ENCODE peak calls at places on chromosomes 6 and 20, in nine cellular contexts. V is brain microvascular endothelial cell, W is colonic mucosa, Q is transverse colon, I is uterus, L is stomach, N is endothelial cell of umbilical vein, E is H1, S is cardiac muscle cell. X is an unnamed sample.

GRCh38 chr20:38842558-38842981 is 37.1 kb downstream of the PPP1R16B start:
- DNase-seq in V (no peak), W (no peak), Q (peak; percentile 73), I (no peak), L (peak; percentile 35), N (peak; percentile 37), E (no peak), S (no peak), X (no peak)

GRCh38 chr6:15129872-15130271 is 116.0 kb upstream of the JARID2 start:
- DNase-seq in V (no peak), W (no peak), Q (no peak), I (no peak), L (no peak), N (no peak), E (no peak), S (no peak), X (no peak)

GRCh38 chr6:34248198-34248726 is 544 bp downstream of the SMIM29 start:
- DNase-seq in V (no peak), W (peak; percentile 77), Q (peak; percentile 75), I (peak; percentile 75), L (peak; percentile 52), N (peak; percentile 40), E (no peak), S (no peak), X (peak; percentile 85)

GRCh38 chr20:24781061-24781980 is 167.7 kb upstream of the CST7 start:
- DNase-seq in V (no peak), W (no peak), Q (no peak), I (no peak), L (no peak), N (no peak), E (no peak), S (peak; percentile 33), X (peak; percentile 48)

GRCh38 chr20:8005575-8006366 is 13.8 kb downstream of the TMX4 start:
- DNase-seq in V (no peak), W (no peak), Q (no peak), I (no peak), L (no peak), N (no peak), E (no peak), S (no peak), X (no peak)

GRCh38 chr20:17935186-17935585 is 33.4 kb downstream of the SNX5 start:
- DNase-seq in V (no peak), W (no peak), Q (no peak), I (no peak), L (no peak), N (no peak), E (no peak), S (no peak), X (no peak)

GRCh38 chr20:38152175-38153010 is 12.7 kb downstream of the TGM2 start:
- DNase-seq in V (peak; percentile 82), W (peak; percentile 82), Q (peak; percentile 80), I (peak; percentile 79), L (peak; percentile 79), N (peak; percentile 97), E (no peak), S (no peak), X (peak; percentile 85)

GRCh38 chr6:13452346-13453171 is 34.8 kb downstream of the GFOD1 start:
- DNase-seq in V (no peak), W (no peak), Q (no peak), I (no peak), L (no peak), N (no peak), E (no peak), S (no peak), X (no peak)

GRCh38 chr20:21514553-21515251 is 838 bp upstream of the NKX2-2 start:
- DNase-seq in V (no peak), W (no peak), Q (no peak), I (no peak), L (no peak), N (no peak), E (no peak), S (no peak), X (no peak)

GRCh38 chr6:89794324-89794723 is 25.3 kb downstream of the MDN1 start:
- DNase-seq in V (no peak), W (no peak), Q (no peak), I (no peak), L (no peak), N (no peak), E (no peak), S (no peak), X (no peak)

GRCh38 chr6:14466278-14466677 is 348.7 kb downstream of the CD83 start:
- DNase-seq in V (no peak), W (no peak), Q (no peak), I (no peak), L (no peak), N (no peak), E (no peak), S (no peak), X (no peak)

GRCh38 chr6:35275861-35276260 is 16.3 kb downstream of the ZNF76 start:
- DNase-seq in V (no peak), W (no peak), Q (no peak), I (no peak), L (no peak), N (no peak), E (no peak), S (no peak), X (no peak)

GRCh38 chr6:17101422-17102257 is at the start of gene STMND1:
- DNase-seq in V (no peak), W (peak; percentile 91), Q (peak; percentile 83), I (peak; percentile 41), L (peak; percentile 59), N (peak; percentile 17), E (no peak), S (peak; percentile 45), X (no peak)

GRCh38 chr6:84641076-84641475 is 123.3 kb downstream of the TBX18 start:
- DNase-seq in V (no peak), W (no peak), Q (no peak), I (no peak), L (no peak), N (peak; percentile 87), E (no peak), S (no peak), X (no peak)

GRCh38 chr6:115896538-115897129 is 164.1 kb downstream of the FRK start:
- DNase-seq in V (peak; percentile 17), W (no peak), Q (no peak), I (no peak), L (no peak), N (peak; percentile 37), E (no peak), S (peak; percentile 49), X (no peak)

GRCh38 chr20:44020406-44021148 is 105.9 kb downstream of the TOX2 start:
- DNase-seq in V (no peak), W (no peak), Q (no peak), I (no peak), L (no peak), N (no peak), E (peak; percentile 15), S (no peak), X (no peak)

GRCh38 chr6:25889877-25890853 is 16.1 kb upstream of the SLC17A3 start:
- DNase-seq in V (peak; percentile 32), W (peak; percentile 57), Q (peak; percentile 20), I (no peak), L (no peak), N (peak; percentile 73), E (no peak), S (peak; percentile 67), X (no peak)

DNA sequence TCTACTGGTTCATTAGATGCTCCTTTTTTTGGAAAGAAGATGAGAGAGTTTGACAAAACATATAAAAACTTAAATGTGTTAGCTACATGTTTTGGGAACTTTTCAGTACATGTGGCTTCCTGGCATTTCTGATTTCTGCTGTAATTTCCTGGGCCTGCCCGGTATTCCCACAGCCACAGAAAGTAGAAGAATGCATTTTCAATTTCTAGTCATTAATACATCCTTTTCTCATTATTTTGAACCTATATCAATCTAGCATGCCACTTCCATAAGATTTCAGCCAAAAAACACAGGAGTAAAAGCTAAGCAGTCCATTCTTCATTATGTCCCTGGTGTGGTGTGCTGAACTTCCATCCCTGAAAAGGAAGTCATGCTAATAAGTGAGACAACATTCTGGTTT is 198.3 kb downstream of the WDR27 start:
- DNase-seq in V (no peak), W (no peak), Q (no peak), I (no peak), L (no peak), N (no peak), E (no peak), S (no peak), X (no peak)
- TF ChIP-seq CTCF in V (no peak), W (no peak), Q (no peak), I (no peak), L (no peak), N (no peak), E (no peak), S (no peak), X (no peak)

GRCh38 chr20:5931411-5931810 is 18.9 kb downstream of the TRMT6 start:
- DNase-seq in V (no peak), W (no peak), Q (no peak), I (no peak), L (no peak), N (no peak), E (no peak), S (no peak), X (no peak)
- H3K36me3 ChIP-seq in V (no peaks in the 10 kb centered on the region), W (no peaks in the 10 kb centered on the region), Q (no peaks in the 10 kb centered on the region), I (no peaks in the 10 kb centered on the region), L (no peaks in the 10 kb centered on the region), N (no peaks in the 10 kb centered on the region), E (no peaks in the 10 kb centered on the region), S (no peaks in the 10 kb centered on the region), X (no peaks in the 10 kb centered on the region)

GRCh38 chr6:156944412-156944811 is 167.2 kb downstream of the ARID1B start:
- DNase-seq in V (no peak), W (no peak), Q (no peak), I (no peak), L (no peak), N (no peak), E (no peak), S (no peak), X (no peak)
- H3K4me3 ChIP-seq in V (no peak overlapping the region), W (no peak overlapping the region), Q (no peak overlapping the region), I (no peak overlapping the region), L (no peak overlapping the region), N (no peak overlapping the region), E (no peak overlapping the region), S (no peak overlapping the region), X (no peak overlapping the region)

DNA sequence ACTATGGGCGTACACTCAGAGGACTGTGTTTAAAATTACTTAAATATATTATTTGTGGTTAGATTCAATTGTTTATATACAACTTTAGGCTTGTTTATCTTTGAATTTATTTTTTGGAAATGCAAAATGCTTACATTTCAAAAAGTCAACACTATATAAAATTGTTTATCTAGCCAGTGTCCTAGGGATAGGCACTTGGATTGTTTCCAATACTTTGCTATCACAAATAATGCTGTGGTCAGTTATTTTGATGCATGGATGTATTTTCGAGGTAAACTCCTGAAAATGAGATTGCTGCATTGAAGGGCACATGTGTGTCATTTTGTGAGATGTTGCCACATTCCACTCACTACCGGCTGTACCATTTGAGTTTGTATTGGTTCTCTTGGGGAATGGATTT is 213.9 kb downstream of the SLC24A3 start:
- DNase-seq in V (no peak), W (no peak), Q (no peak), I (no peak), L (no peak), N (no peak), E (no peak), S (no peak), X (no peak)
- TF ChIP-seq CTCF in V (no peak), W (no peak), Q (no peak), I (no peak), L (no peak), N (no peak), E (no peak), S (no peak), X (no peak)

X was measured in suprapubic skin.